ENCODE peak calls at places on chromosomes 1 and 21, in seven cellular contexts. U is CD8-positive, alpha-beta memory T cell; R is NCI-H1105 treated with DMSO at 0.1 percent for 48 hours; X is SW480; C is breast epithelium; O is EL; V is T-cell. Z is an unnamed sample.

GRCh38 chr21:38467911-38468310 is 30.4 kb downstream of the ERG start:
- DNase-seq in U (no peak), R (no peak), X (no peak), C (no peak), O (no peak), V (no peak), Z (no peak)

GRCh38 chr21:15967661-15968060 is 237.9 kb downstream of the USP25 start:
- DNase-seq in U (no peak), R (no peak), X (peak), C (no peak), O (peak), V (no peak), Z (no peak)

GRCh38 chr21:16993416-16994044 is 519.3 kb upstream of the CXADR start:
- DNase-seq in U (no peak), R (no peak), X (no peak), C (no peak), O (no peak), V (no peak), Z (no peak)

GRCh38 chr1:11478571-11479374 is at the start of gene DISP3:
- DNase-seq in U (peak), R (peak), X (peak), C (no peak), O (peak), V (peak), Z (peak)

GRCh38 chr1:31788825-31789256 is 24.7 kb upstream of the ADGRB2 start:
- DNase-seq in U (peak), R (peak), X (peak), C (no peak), O (peak), V (peak), Z (no peak)

GRCh38 chr1:214216779-214217178 is 64.2 kb upstream of the SMYD2 start:
- DNase-seq in U (no peak), R (peak), X (no peak), C (no peak), O (no peak), V (no peak), Z (no peak)

GRCh38 chr1:101181930-101182329 is 54.9 kb upstream of the S1PR1 start:
- DNase-seq in U (no peak), R (no peak), X (no peak), C (no peak), O (peak), V (no peak), Z (no peak)

GRCh38 chr1:13900583-13900982 is 200.6 kb downstream of the PRDM2 start:
- DNase-seq in U (no peak), R (no peak), X (no peak), C (no peak), O (no peak), V (no peak), Z (no peak)

GRCh38 chr1:156936721-156937220 is 16.3 kb downstream of the LRRC71 start:
- DNase-seq in U (no peak), R (no peak), X (no peak), C (no peak), O (no peak), V (no peak), Z (no peak)

GRCh38 chr1:208562021-208562950 is 318.1 kb upstream of the PLXNA2 start:
- DNase-seq in U (no peak), R (no peak), X (no peak), C (no peak), O (peak), V (no peak), Z (no peak)

GRCh38 chr1:205438213-205439158 is 16.6 kb upstream of the LEMD1 start:
- DNase-seq in U (no peak), R (peak), X (no peak), C (peak), O (peak), V (no peak), Z (peak)

GRCh38 chr1:167486090-167486824 is 32.1 kb downstream of the CD247 start:
- DNase-seq in U (no peak), R (no peak), X (no peak), C (no peak), O (no peak), V (no peak), Z (no peak)

GRCh38 chr1:93846929-93847810 is 31.8 kb downstream of the DNTTIP2 start:
- DNase-seq in U (peak), R (peak), X (peak), C (peak), O (peak), V (peak), Z (peak)

GRCh38 chr1:209190591-209191241 is 392.8 kb upstream of the CAMK1G start:
- DNase-seq in U (no peak), R (no peak), X (peak), C (no peak), O (peak), V (no peak), Z (peak)

GRCh38 chr1:21619041-21619947 is 49.9 kb downstream of the RAP1GAP start:
- DNase-seq in U (no peak), R (no peak), X (no peak), C (no peak), O (no peak), V (no peak), Z (no peak)

Z was measured in NCI-H2171.